ENCODE peak calls at places on chromosomes 7 and 10, in nine cellular contexts. One of them, this sample, is unnamed.

GRCh38 chr7:89761173-89761572 is 393.1 kb upstream of the STEAP1 start:
- DNase-seq in WERI-Rb-1: no peak
- DNase-seq in neural progenitor cell: no peak
- DNase-seq in cardiac muscle cell: no peak
- DNase-seq in brain microvascular endothelial cell: no peak
- DNase-seq in AG04450: no peak
- DNase-seq in HepG2: no peak
- DNase-seq in suprapubic skin: peak; percentile 68
- DNase-seq in SK-N-MC: no peak
- DNase-seq in this sample: no peak

GRCh38 chr10:12344375-12345110 is 4.8 kb upstream of the CAMK1D start:
- DNase-seq in WERI-Rb-1: no peak
- DNase-seq in neural progenitor cell: no peak
- DNase-seq in cardiac muscle cell: no peak
- DNase-seq in brain microvascular endothelial cell: no peak
- DNase-seq in AG04450: no peak
- DNase-seq in HepG2: no peak
- DNase-seq in suprapubic skin: no peak
- DNase-seq in SK-N-MC: no peak
- DNase-seq in this sample: no peak

GRCh38 chr10:114694735-114695134 is 36.7 kb upstream of the ABLIM1 start:
- DNase-seq in WERI-Rb-1: peak; percentile 66
- DNase-seq in neural progenitor cell: peak; percentile 71
- DNase-seq in cardiac muscle cell: peak; percentile 33
- DNase-seq in brain microvascular endothelial cell: no peak
- DNase-seq in AG04450: no peak
- DNase-seq in HepG2: peak; percentile 35
- DNase-seq in suprapubic skin: no peak
- DNase-seq in SK-N-MC: no peak
- DNase-seq in this sample: no peak

GRCh38 chr10:35855155-35855947 is 213.3 kb upstream of the FZD8 start:
- DNase-seq in WERI-Rb-1: no peak
- DNase-seq in neural progenitor cell: no peak
- DNase-seq in cardiac muscle cell: no peak
- DNase-seq in brain microvascular endothelial cell: no peak
- DNase-seq in AG04450: no peak
- DNase-seq in HepG2: no peak
- DNase-seq in suprapubic skin: no peak
- DNase-seq in SK-N-MC: no peak
- DNase-seq in this sample: no peak

GRCh38 chr7:2607913-2608899 is 23.6 kb upstream of the TTYH3 start:
- DNase-seq in WERI-Rb-1: no peak
- DNase-seq in neural progenitor cell: no peak
- DNase-seq in cardiac muscle cell: no peak
- DNase-seq in brain microvascular endothelial cell: no peak
- DNase-seq in AG04450: no peak
- DNase-seq in HepG2: no peak
- DNase-seq in suprapubic skin: no peak
- DNase-seq in SK-N-MC: no peak
- DNase-seq in this sample: no peak

GRCh38 chr10:526651-527312 is 162.7 kb downstream of the DIP2C start:
- DNase-seq in WERI-Rb-1: no peak
- DNase-seq in neural progenitor cell: peak; percentile 53
- DNase-seq in cardiac muscle cell: no peak
- DNase-seq in brain microvascular endothelial cell: no peak
- DNase-seq in AG04450: no peak
- DNase-seq in HepG2: no peak
- DNase-seq in suprapubic skin: no peak
- DNase-seq in SK-N-MC: no peak
- DNase-seq in this sample: no peak

GRCh38 chr10:69839696-69840345 is 38.1 kb downstream of the COL13A1 start:
- DNase-seq in WERI-Rb-1: peak; percentile 38
- DNase-seq in neural progenitor cell: no peak
- DNase-seq in cardiac muscle cell: peak; percentile 71
- DNase-seq in brain microvascular endothelial cell: peak; percentile 46
- DNase-seq in AG04450: no peak
- DNase-seq in HepG2: no peak
- DNase-seq in suprapubic skin: no peak
- DNase-seq in SK-N-MC: no peak
- DNase-seq in this sample: no peak

GRCh38 chr7:117873056-117873932 is at the start of gene CTTNBP2:
- DNase-seq in WERI-Rb-1: peak; percentile 12
- DNase-seq in neural progenitor cell: peak; percentile 90
- DNase-seq in cardiac muscle cell: peak; percentile 55
- DNase-seq in brain microvascular endothelial cell: peak; percentile 29
- DNase-seq in AG04450: no peak
- DNase-seq in HepG2: no peak
- DNase-seq in suprapubic skin: peak; percentile 83
- DNase-seq in SK-N-MC: no peak
- DNase-seq in this sample: peak; percentile 2

GRCh38 chr7:123557631-123558505 is at the start of gene NDUFA5:
- DNase-seq in WERI-Rb-1: peak; percentile 98
- DNase-seq in neural progenitor cell: peak; percentile 100
- DNase-seq in cardiac muscle cell: peak; percentile 99
- DNase-seq in brain microvascular endothelial cell: peak; percentile 100
- DNase-seq in AG04450: peak; percentile 98
- DNase-seq in HepG2: peak; percentile 98
- DNase-seq in suprapubic skin: peak; percentile 97
- DNase-seq in SK-N-MC: peak; percentile 97
- DNase-seq in this sample: peak; percentile 98

GRCh38 chr10:57962839-57963238 is 304.9 kb downstream of the IPMK start:
- DNase-seq in WERI-Rb-1: no peak
- DNase-seq in neural progenitor cell: no peak
- DNase-seq in cardiac muscle cell: no peak
- DNase-seq in brain microvascular endothelial cell: no peak
- DNase-seq in AG04450: no peak
- DNase-seq in HepG2: no peak
- DNase-seq in suprapubic skin: no peak
- DNase-seq in SK-N-MC: no peak
- DNase-seq in this sample: no peak

GRCh38 chr7:26863504-26864308 is 684 bp downstream of the SKAP2 start:
- DNase-seq in WERI-Rb-1: no peak
- DNase-seq in neural progenitor cell: no peak
- DNase-seq in cardiac muscle cell: peak; percentile 40
- DNase-seq in brain microvascular endothelial cell: peak; percentile 6
- DNase-seq in AG04450: no peak
- DNase-seq in HepG2: peak; percentile 12
- DNase-seq in suprapubic skin: no peak
- DNase-seq in SK-N-MC: no peak
- DNase-seq in this sample: no peak

GRCh38 chr10:13816195-13816926 is 229.6 kb downstream of the PRPF18 start:
- DNase-seq in WERI-Rb-1: no peak
- DNase-seq in neural progenitor cell: no peak
- DNase-seq in cardiac muscle cell: peak; percentile 74
- DNase-seq in brain microvascular endothelial cell: peak; percentile 59
- DNase-seq in AG04450: peak; percentile 90
- DNase-seq in HepG2: no peak
- DNase-seq in suprapubic skin: no peak
- DNase-seq in SK-N-MC: no peak
- DNase-seq in this sample: peak; percentile 38
- H3K4me3 ChIP-seq in WERI-Rb-1: no peak overlapping the region
- H3K4me3 ChIP-seq in neural progenitor cell: no peak overlapping the region
- H3K4me3 ChIP-seq in cardiac muscle cell: no peak overlapping the region
- H3K4me3 ChIP-seq in brain microvascular endothelial cell: no peak overlapping the region
- H3K4me3 ChIP-seq in AG04450: no peak overlapping the region
- H3K4me3 ChIP-seq in HepG2: no peak overlapping the region
- H3K4me3 ChIP-seq in suprapubic skin: no peak overlapping the region
- H3K4me3 ChIP-seq in SK-N-MC: no peak overlapping the region
- H3K4me3 ChIP-seq in this sample: no peak overlapping the region

GRCh38 chr10:43134126-43134905 is 3.9 kb upstream of the CSGALNACT2 start:
- DNase-seq in WERI-Rb-1: no peak
- DNase-seq in neural progenitor cell: no peak
- DNase-seq in cardiac muscle cell: no peak
- DNase-seq in brain microvascular endothelial cell: no peak
- DNase-seq in AG04450: no peak
- DNase-seq in HepG2: no peak
- DNase-seq in suprapubic skin: no peak
- DNase-seq in SK-N-MC: no peak
- DNase-seq in this sample: no peak

GRCh38 chr10:43136995-43137700 is 1.1 kb upstream of the CSGALNACT2 start:
- DNase-seq in WERI-Rb-1: no peak
- DNase-seq in neural progenitor cell: no peak
- DNase-seq in cardiac muscle cell: peak; percentile 46
- DNase-seq in brain microvascular endothelial cell: no peak
- DNase-seq in AG04450: no peak
- DNase-seq in HepG2: no peak
- DNase-seq in suprapubic skin: no peak
- DNase-seq in SK-N-MC: no peak
- DNase-seq in this sample: no peak

GRCh38 chr10:43135064-43135463 is 3.2 kb upstream of the CSGALNACT2 start:
- DNase-seq in WERI-Rb-1: no peak
- DNase-seq in neural progenitor cell: no peak
- DNase-seq in cardiac muscle cell: no peak
- DNase-seq in brain microvascular endothelial cell: no peak
- DNase-seq in AG04450: no peak
- DNase-seq in HepG2: no peak
- DNase-seq in suprapubic skin: no peak
- DNase-seq in SK-N-MC: no peak
- DNase-seq in this sample: no peak

GRCh38 chr10:43136432-43136831 is 1.8 kb upstream of the CSGALNACT2 start:
- DNase-seq in WERI-Rb-1: no peak
- DNase-seq in neural progenitor cell: no peak
- DNase-seq in cardiac muscle cell: no peak
- DNase-seq in brain microvascular endothelial cell: no peak
- DNase-seq in AG04450: no peak
- DNase-seq in HepG2: no peak
- DNase-seq in suprapubic skin: no peak
- DNase-seq in SK-N-MC: no peak
- DNase-seq in this sample: no peak

DNA sequence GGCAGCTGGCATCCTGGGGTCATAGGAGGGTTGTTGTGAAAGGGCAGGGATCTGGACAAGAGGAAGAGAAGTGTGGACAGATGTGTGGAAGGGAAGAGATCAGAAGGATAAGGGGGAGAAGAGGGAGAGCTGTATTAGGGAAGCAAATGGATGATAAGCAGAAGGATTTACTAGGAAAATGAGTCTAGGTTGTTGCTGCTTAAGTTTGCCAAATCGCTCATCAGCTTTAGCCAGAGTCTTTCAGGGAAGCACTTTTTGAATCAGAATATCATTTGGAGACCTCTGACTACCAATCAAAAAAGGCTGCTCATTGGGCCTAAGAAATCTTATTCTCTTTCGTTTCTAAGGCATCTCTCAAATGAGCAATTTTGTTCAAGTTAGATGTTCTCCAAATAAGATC is 2.6 kb upstream of the CSGALNACT2 start:
- DNase-seq in WERI-Rb-1: no peak
- DNase-seq in neural progenitor cell: no peak
- DNase-seq in cardiac muscle cell: no peak
- DNase-seq in brain microvascular endothelial cell: no peak
- DNase-seq in AG04450: no peak
- DNase-seq in HepG2: no peak
- DNase-seq in suprapubic skin: no peak
- DNase-seq in SK-N-MC: no peak
- DNase-seq in this sample: no peak
- H3K4me3 ChIP-seq in WERI-Rb-1: no peak overlapping the region
- H3K4me3 ChIP-seq in neural progenitor cell: no peak overlapping the region
- H3K4me3 ChIP-seq in cardiac muscle cell: no peak overlapping the region
- H3K4me3 ChIP-seq in brain microvascular endothelial cell: no peak overlapping the region
- H3K4me3 ChIP-seq in AG04450: no peak overlapping the region
- H3K4me3 ChIP-seq in HepG2: no peak overlapping the region
- H3K4me3 ChIP-seq in suprapubic skin: no peak overlapping the region
- H3K4me3 ChIP-seq in SK-N-MC: no peak overlapping the region
- H3K4me3 ChIP-seq in this sample: no peak overlapping the region

GRCh38 chr7:38207843-38208242 is 29.8 kb downstream of the STARD3NL start:
- DNase-seq in WERI-Rb-1: no peak
- DNase-seq in neural progenitor cell: no peak
- DNase-seq in cardiac muscle cell: no peak
- DNase-seq in brain microvascular endothelial cell: no peak
- DNase-seq in AG04450: no peak
- DNase-seq in HepG2: no peak
- DNase-seq in suprapubic skin: no peak
- DNase-seq in SK-N-MC: no peak
- DNase-seq in this sample: no peak
- H3K4me3 ChIP-seq in WERI-Rb-1: no peak overlapping the region
- H3K4me3 ChIP-seq in neural progenitor cell: no peak overlapping the region
- H3K4me3 ChIP-seq in cardiac muscle cell: no peak overlapping the region
- H3K4me3 ChIP-seq in brain microvascular endothelial cell: no peak overlapping the region
- H3K4me3 ChIP-seq in AG04450: no peak overlapping the region
- H3K4me3 ChIP-seq in HepG2: no peak overlapping the region
- H3K4me3 ChIP-seq in suprapubic skin: no peak overlapping the region
- H3K4me3 ChIP-seq in SK-N-MC: no peak overlapping the region
- H3K4me3 ChIP-seq in this sample: no peak overlapping the region

GRCh38 chr7:5476001-5476400 is 52.4 kb upstream of the TNRC18 start:
- DNase-seq in WERI-Rb-1: no peak
- DNase-seq in neural progenitor cell: no peak
- DNase-seq in cardiac muscle cell: no peak
- DNase-seq in brain microvascular endothelial cell: no peak
- DNase-seq in AG04450: no peak
- DNase-seq in HepG2: no peak
- DNase-seq in suprapubic skin: no peak
- DNase-seq in SK-N-MC: no peak
- DNase-seq in this sample: no peak

GRCh38 chr7:5477126-5477525 is 53.5 kb upstream of the TNRC18 start:
- DNase-seq in WERI-Rb-1: peak; percentile 5
- DNase-seq in neural progenitor cell: no peak
- DNase-seq in cardiac muscle cell: no peak
- DNase-seq in brain microvascular endothelial cell: no peak
- DNase-seq in AG04450: no peak
- DNase-seq in HepG2: no peak
- DNase-seq in suprapubic skin: no peak
- DNase-seq in SK-N-MC: no peak
- DNase-seq in this sample: no peak

GRCh38 chr7:5478568-5479045 is 55.0 kb upstream of the TNRC18 start:
- DNase-seq in WERI-Rb-1: peak; percentile 42
- DNase-seq in neural progenitor cell: no peak
- DNase-seq in cardiac muscle cell: no peak
- DNase-seq in brain microvascular endothelial cell: no peak
- DNase-seq in AG04450: no peak
- DNase-seq in HepG2: no peak
- DNase-seq in suprapubic skin: no peak
- DNase-seq in SK-N-MC: no peak
- DNase-seq in this sample: no peak

GRCh38 chr7:5479133-5479745 is 55.6 kb upstream of the TNRC18 start:
- DNase-seq in WERI-Rb-1: no peak
- DNase-seq in neural progenitor cell: no peak
- DNase-seq in cardiac muscle cell: no peak
- DNase-seq in brain microvascular endothelial cell: peak; percentile 55
- DNase-seq in AG04450: no peak
- DNase-seq in HepG2: no peak
- DNase-seq in suprapubic skin: no peak
- DNase-seq in SK-N-MC: no peak
- DNase-seq in this sample: no peak

DNA sequence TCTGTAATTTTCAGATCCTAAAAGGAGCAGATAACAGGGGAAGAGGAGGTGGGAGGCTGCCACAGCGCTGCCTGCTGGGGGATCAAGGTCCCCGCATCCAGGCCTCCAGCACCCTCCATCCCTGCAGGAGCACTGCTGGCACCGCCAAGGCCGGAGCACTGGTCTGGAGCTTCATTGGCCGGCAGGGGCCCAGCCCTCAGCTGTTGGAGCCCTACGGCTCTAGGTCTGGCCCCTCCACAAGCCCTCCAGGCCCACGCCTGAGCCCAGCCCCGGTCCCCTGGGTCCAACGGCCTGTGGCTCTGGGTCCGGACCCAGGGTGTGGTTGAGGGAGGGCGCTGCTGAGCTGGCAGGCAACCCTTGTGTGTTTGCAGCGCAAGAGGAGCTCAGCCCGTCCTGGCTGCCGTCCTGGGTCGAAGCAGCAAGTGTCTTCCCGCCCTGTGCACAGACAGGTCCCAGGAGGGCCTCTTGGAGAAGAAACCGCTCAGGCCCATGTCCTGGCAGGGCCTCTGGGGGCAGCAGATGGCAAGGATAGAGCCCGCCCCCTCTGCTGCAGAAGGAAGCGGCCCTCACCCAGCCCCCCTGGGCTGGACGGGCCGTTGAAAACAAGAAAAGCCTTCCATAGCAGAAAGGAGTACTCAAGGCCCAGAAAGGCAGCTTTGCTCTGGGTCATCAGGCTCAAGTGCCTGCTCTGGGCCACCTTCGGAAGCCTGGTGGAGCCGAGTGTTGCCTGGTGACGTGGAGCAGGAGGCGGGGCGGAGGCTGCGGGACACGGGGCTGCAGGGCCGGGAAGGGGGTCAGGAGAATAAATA is 54.3 kb upstream of the TNRC18 start:
- DNase-seq in WERI-Rb-1: peak; percentile 91
- DNase-seq in neural progenitor cell: peak; percentile 77
- DNase-seq in cardiac muscle cell: no peak
- DNase-seq in brain microvascular endothelial cell: no peak
- DNase-seq in AG04450: no peak
- DNase-seq in HepG2: no peak
- DNase-seq in suprapubic skin: no peak
- DNase-seq in SK-N-MC: no peak
- DNase-seq in this sample: no peak
- H3K4me3 ChIP-seq in WERI-Rb-1: peak overlapping the region; percentile 39
- H3K4me3 ChIP-seq in neural progenitor cell: peak overlapping the region; percentile 15
- H3K4me3 ChIP-seq in cardiac muscle cell: no peak overlapping the region
- H3K4me3 ChIP-seq in brain microvascular endothelial cell: peak overlapping the region; percentile 27
- H3K4me3 ChIP-seq in AG04450: no peak overlapping the region
- H3K4me3 ChIP-seq in HepG2: no peak overlapping the region
- H3K4me3 ChIP-seq in suprapubic skin: peak overlapping the region; percentile 36
- H3K4me3 ChIP-seq in SK-N-MC: no peak overlapping the region
- H3K4me3 ChIP-seq in this sample: no peak overlapping the region

This sample was measured in AG09309.